ENCODE peak calls at places on chromosomes 4 and X, in nine cellular contexts. One of them, this sample, is unnamed.

GRCh38 chrX:133544105-133544504 is 128.8 kb upstream of the GPC4 start:
- DNase-seq in lower lobe of right lung: no peak
- DNase-seq in lung: no peak
- DNase-seq in WERI-Rb-1: no peak
- DNase-seq in IMR-90: peak
- DNase-seq in H1: no peak
- DNase-seq in brain microvascular endothelial cell: peak
- DNase-seq in CD4-positive, alpha-beta T cell: no peak
- DNase-seq in thoracic aorta: no peak
- DNase-seq in this sample: no peak

GRCh38 chrX:151753313-151754041 is 18.9 kb downstream of the CNGA2 start:
- DNase-seq in lower lobe of right lung: peak
- DNase-seq in lung: peak
- DNase-seq in WERI-Rb-1: peak
- DNase-seq in IMR-90: peak
- DNase-seq in H1: no peak
- DNase-seq in brain microvascular endothelial cell: peak
- DNase-seq in CD4-positive, alpha-beta T cell: no peak
- DNase-seq in thoracic aorta: no peak
- DNase-seq in this sample: no peak

GRCh38 chr4:181008164-181008563 is 1235.0 kb upstream of the TENM3 start:
- DNase-seq in lower lobe of right lung: no peak
- DNase-seq in lung: no peak
- DNase-seq in WERI-Rb-1: no peak
- DNase-seq in IMR-90: no peak
- DNase-seq in H1: no peak
- DNase-seq in brain microvascular endothelial cell: peak
- DNase-seq in CD4-positive, alpha-beta T cell: no peak
- DNase-seq in thoracic aorta: no peak
- DNase-seq in this sample: no peak

GRCh38 chr4:75699299-75699698 is 25.1 kb upstream of the USO1 start:
- DNase-seq in lower lobe of right lung: no peak
- DNase-seq in lung: no peak
- DNase-seq in WERI-Rb-1: no peak
- DNase-seq in IMR-90: no peak
- DNase-seq in H1: no peak
- DNase-seq in brain microvascular endothelial cell: no peak
- DNase-seq in CD4-positive, alpha-beta T cell: no peak
- DNase-seq in thoracic aorta: no peak
- DNase-seq in this sample: no peak

GRCh38 chr4:168737441-168738176 is 240.8 kb downstream of the PALLD start:
- DNase-seq in lower lobe of right lung: no peak
- DNase-seq in lung: no peak
- DNase-seq in WERI-Rb-1: no peak
- DNase-seq in IMR-90: peak
- DNase-seq in H1: no peak
- DNase-seq in brain microvascular endothelial cell: no peak
- DNase-seq in CD4-positive, alpha-beta T cell: no peak
- DNase-seq in thoracic aorta: no peak
- DNase-seq in this sample: no peak

GRCh38 chr4:35300996-35301774 is 943.1 kb downstream of the ARAP2 start:
- DNase-seq in lower lobe of right lung: peak
- DNase-seq in lung: no peak
- DNase-seq in WERI-Rb-1: no peak
- DNase-seq in IMR-90: no peak
- DNase-seq in H1: peak
- DNase-seq in brain microvascular endothelial cell: no peak
- DNase-seq in CD4-positive, alpha-beta T cell: no peak
- DNase-seq in thoracic aorta: no peak
- DNase-seq in this sample: no peak

GRCh38 chr4:6050551-6050950 is 32.3 kb upstream of the C4orf50 start:
- DNase-seq in lower lobe of right lung: no peak
- DNase-seq in lung: no peak
- DNase-seq in WERI-Rb-1: no peak
- DNase-seq in IMR-90: no peak
- DNase-seq in H1: no peak
- DNase-seq in brain microvascular endothelial cell: no peak
- DNase-seq in CD4-positive, alpha-beta T cell: no peak
- DNase-seq in thoracic aorta: no peak
- DNase-seq in this sample: no peak

GRCh38 chr4:180106997-180107396 is 2136.2 kb upstream of the TENM3 start:
- DNase-seq in lower lobe of right lung: no peak
- DNase-seq in lung: no peak
- DNase-seq in WERI-Rb-1: no peak
- DNase-seq in IMR-90: peak
- DNase-seq in H1: no peak
- DNase-seq in brain microvascular endothelial cell: no peak
- DNase-seq in CD4-positive, alpha-beta T cell: no peak
- DNase-seq in thoracic aorta: no peak
- DNase-seq in this sample: no peak

GRCh38 chr4:184587746-184588145 is 61.5 kb downstream of the CASP3 start:
- DNase-seq in lower lobe of right lung: no peak
- DNase-seq in lung: no peak
- DNase-seq in WERI-Rb-1: no peak
- DNase-seq in IMR-90: no peak
- DNase-seq in H1: no peak
- DNase-seq in brain microvascular endothelial cell: no peak
- DNase-seq in CD4-positive, alpha-beta T cell: no peak
- DNase-seq in thoracic aorta: no peak
- DNase-seq in this sample: no peak

GRCh38 chr4:185019451-185020292 is 1.4 kb downstream of the HELT start:
- DNase-seq in lower lobe of right lung: no peak
- DNase-seq in lung: no peak
- DNase-seq in WERI-Rb-1: no peak
- DNase-seq in IMR-90: no peak
- DNase-seq in H1: no peak
- DNase-seq in brain microvascular endothelial cell: no peak
- DNase-seq in CD4-positive, alpha-beta T cell: no peak
- DNase-seq in thoracic aorta: no peak
- DNase-seq in this sample: no peak

GRCh38 chr4:16329132-16329796 is 103.0 kb upstream of the TAPT1 start:
- DNase-seq in lower lobe of right lung: no peak
- DNase-seq in lung: no peak
- DNase-seq in WERI-Rb-1: no peak
- DNase-seq in IMR-90: peak
- DNase-seq in H1: no peak
- DNase-seq in brain microvascular endothelial cell: peak
- DNase-seq in CD4-positive, alpha-beta T cell: no peak
- DNase-seq in thoracic aorta: no peak
- DNase-seq in this sample: no peak

GRCh38 chr4:76782837-76783236 is 115.1 kb downstream of the SOWAHB start:
- DNase-seq in lower lobe of right lung: no peak
- DNase-seq in lung: no peak
- DNase-seq in WERI-Rb-1: no peak
- DNase-seq in IMR-90: peak
- DNase-seq in H1: no peak
- DNase-seq in brain microvascular endothelial cell: peak
- DNase-seq in CD4-positive, alpha-beta T cell: no peak
- DNase-seq in thoracic aorta: no peak
- DNase-seq in this sample: no peak

GRCh38 chr4:76779740-76780459 is 118.0 kb downstream of the SOWAHB start:
- DNase-seq in lower lobe of right lung: no peak
- DNase-seq in lung: no peak
- DNase-seq in WERI-Rb-1: no peak
- DNase-seq in IMR-90: peak
- DNase-seq in H1: no peak
- DNase-seq in brain microvascular endothelial cell: peak
- DNase-seq in CD4-positive, alpha-beta T cell: no peak
- DNase-seq in thoracic aorta: no peak
- DNase-seq in this sample: no peak

GRCh38 chr4:76783836-76784235 is 114.1 kb downstream of the SOWAHB start:
- DNase-seq in lower lobe of right lung: no peak
- DNase-seq in lung: no peak
- DNase-seq in WERI-Rb-1: no peak
- DNase-seq in IMR-90: no peak
- DNase-seq in H1: no peak
- DNase-seq in brain microvascular endothelial cell: peak
- DNase-seq in CD4-positive, alpha-beta T cell: no peak
- DNase-seq in thoracic aorta: no peak
- DNase-seq in this sample: no peak

GRCh38 chr4:76781698-76782595 is 116.0 kb downstream of the SOWAHB start:
- DNase-seq in lower lobe of right lung: no peak
- DNase-seq in lung: no peak
- DNase-seq in WERI-Rb-1: no peak
- DNase-seq in IMR-90: peak
- DNase-seq in H1: no peak
- DNase-seq in brain microvascular endothelial cell: peak
- DNase-seq in CD4-positive, alpha-beta T cell: no peak
- DNase-seq in thoracic aorta: no peak
- DNase-seq in this sample: no peak

DNA sequence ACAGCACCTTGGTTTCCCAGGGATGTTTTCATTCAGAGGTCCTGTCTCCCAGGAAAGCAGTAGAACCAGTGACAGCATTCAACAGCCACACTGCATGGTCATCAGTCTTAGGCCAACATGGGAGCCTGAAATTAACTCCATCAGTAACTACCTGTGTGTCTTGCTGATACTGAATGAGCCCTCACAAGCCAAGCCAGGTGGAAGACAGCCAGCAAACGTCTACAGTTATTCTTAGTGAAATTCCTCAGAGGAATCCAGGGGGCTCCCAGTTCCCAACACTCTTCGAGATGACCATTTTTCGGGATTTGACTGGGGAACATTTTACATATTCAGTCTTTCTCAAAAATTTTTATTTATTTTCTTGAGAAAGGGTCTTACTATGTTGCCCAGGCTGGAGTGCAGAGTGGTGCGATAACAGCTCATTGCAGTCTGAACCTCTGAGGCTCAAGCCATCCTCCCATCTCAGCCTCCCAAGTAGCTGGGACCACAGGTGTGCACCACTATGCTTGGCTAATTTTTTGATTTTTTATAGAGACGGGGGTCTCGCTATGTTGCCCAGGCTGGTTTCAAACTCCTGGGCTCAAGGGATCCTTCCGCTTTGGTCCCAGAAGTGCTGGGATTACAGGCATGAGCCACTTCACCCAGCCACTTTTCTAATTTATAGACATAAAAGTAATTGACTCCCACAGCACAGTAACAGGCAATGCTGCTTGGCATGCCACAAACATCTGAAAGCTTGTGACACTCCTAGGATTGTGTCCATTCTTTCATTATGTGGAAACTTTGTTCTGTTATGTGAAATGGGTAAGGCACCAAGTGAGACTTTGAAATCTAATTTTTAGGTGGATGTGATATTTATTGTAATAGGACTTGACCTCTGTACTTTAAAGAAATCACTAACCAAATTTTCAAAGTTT is 116.9 kb downstream of the SOWAHB start:
- DNase-seq in lower lobe of right lung: no peak
- DNase-seq in lung: no peak
- DNase-seq in WERI-Rb-1: no peak
- DNase-seq in IMR-90: no peak
- DNase-seq in H1: no peak
- DNase-seq in brain microvascular endothelial cell: no peak
- DNase-seq in CD4-positive, alpha-beta T cell: no peak
- DNase-seq in thoracic aorta: no peak
- DNase-seq in this sample: no peak
- H3K27ac ChIP-seq in lower lobe of right lung: no peak
- H3K27ac ChIP-seq in lung: no peak
- H3K27ac ChIP-seq in WERI-Rb-1: no peak
- H3K27ac ChIP-seq in IMR-90: peak
- H3K27ac ChIP-seq in H1: no peak
- H3K27ac ChIP-seq in brain microvascular endothelial cell: peak
- H3K27ac ChIP-seq in CD4-positive, alpha-beta T cell: no peak
- H3K27ac ChIP-seq in thoracic aorta: peak
- H3K27ac ChIP-seq in this sample: no peak

GRCh38 chrX:275967-276587 is 5.1 kb upstream of the PLCXD1 start:
- DNase-seq in lower lobe of right lung: peak
- DNase-seq in lung: peak
- DNase-seq in WERI-Rb-1: peak
- DNase-seq in IMR-90: peak
- DNase-seq in H1: no peak
- DNase-seq in brain microvascular endothelial cell: no peak
- DNase-seq in CD4-positive, alpha-beta T cell: no peak
- DNase-seq in thoracic aorta: peak
- DNase-seq in this sample: peak
- TF ChIP-seq CTCF in lower lobe of right lung: no peak
- TF ChIP-seq CTCF in lung: no peak
- TF ChIP-seq CTCF in WERI-Rb-1: no peak
- TF ChIP-seq CTCF in IMR-90: no peak
- TF ChIP-seq CTCF in H1: no peak
- TF ChIP-seq CTCF in brain microvascular endothelial cell: peak
- TF ChIP-seq CTCF in CD4-positive, alpha-beta T cell: no peak
- TF ChIP-seq CTCF in thoracic aorta: no peak
- TF ChIP-seq CTCF in this sample: no peak

GRCh38 chrX:101108293-101108692 is 10.3 kb downstream of the CENPI start:
- DNase-seq in lower lobe of right lung: no peak
- DNase-seq in lung: no peak
- DNase-seq in WERI-Rb-1: no peak
- DNase-seq in IMR-90: peak
- DNase-seq in H1: no peak
- DNase-seq in brain microvascular endothelial cell: peak
- DNase-seq in CD4-positive, alpha-beta T cell: no peak
- DNase-seq in thoracic aorta: no peak
- DNase-seq in this sample: no peak
- H3K27ac ChIP-seq in lower lobe of right lung: no peak
- H3K27ac ChIP-seq in lung: no peak
- H3K27ac ChIP-seq in WERI-Rb-1: no peak
- H3K27ac ChIP-seq in IMR-90: peak
- H3K27ac ChIP-seq in H1: no peak
- H3K27ac ChIP-seq in brain microvascular endothelial cell: no peak
- H3K27ac ChIP-seq in CD4-positive, alpha-beta T cell: no peak
- H3K27ac ChIP-seq in thoracic aorta: no peak
- H3K27ac ChIP-seq in this sample: no peak

GRCh38 chrX:19129694-19130093 is 7.4 kb upstream of the ADGRG2 start:
- DNase-seq in lower lobe of right lung: no peak
- DNase-seq in lung: no peak
- DNase-seq in WERI-Rb-1: no peak
- DNase-seq in IMR-90: no peak
- DNase-seq in H1: no peak
- DNase-seq in brain microvascular endothelial cell: no peak
- DNase-seq in CD4-positive, alpha-beta T cell: no peak
- DNase-seq in thoracic aorta: no peak
- DNase-seq in this sample: no peak

GRCh38 chrX:19127649-19128168 is 5.4 kb upstream of the ADGRG2 start:
- DNase-seq in lower lobe of right lung: no peak
- DNase-seq in lung: no peak
- DNase-seq in WERI-Rb-1: no peak
- DNase-seq in IMR-90: no peak
- DNase-seq in H1: no peak
- DNase-seq in brain microvascular endothelial cell: peak
- DNase-seq in CD4-positive, alpha-beta T cell: no peak
- DNase-seq in thoracic aorta: no peak
- DNase-seq in this sample: no peak

GRCh38 chrX:19133784-19134183 is 11.5 kb upstream of the ADGRG2 start:
- DNase-seq in lower lobe of right lung: no peak
- DNase-seq in lung: no peak
- DNase-seq in WERI-Rb-1: no peak
- DNase-seq in IMR-90: no peak
- DNase-seq in H1: no peak
- DNase-seq in brain microvascular endothelial cell: no peak
- DNase-seq in CD4-positive, alpha-beta T cell: no peak
- DNase-seq in thoracic aorta: no peak
- DNase-seq in this sample: no peak

DNA sequence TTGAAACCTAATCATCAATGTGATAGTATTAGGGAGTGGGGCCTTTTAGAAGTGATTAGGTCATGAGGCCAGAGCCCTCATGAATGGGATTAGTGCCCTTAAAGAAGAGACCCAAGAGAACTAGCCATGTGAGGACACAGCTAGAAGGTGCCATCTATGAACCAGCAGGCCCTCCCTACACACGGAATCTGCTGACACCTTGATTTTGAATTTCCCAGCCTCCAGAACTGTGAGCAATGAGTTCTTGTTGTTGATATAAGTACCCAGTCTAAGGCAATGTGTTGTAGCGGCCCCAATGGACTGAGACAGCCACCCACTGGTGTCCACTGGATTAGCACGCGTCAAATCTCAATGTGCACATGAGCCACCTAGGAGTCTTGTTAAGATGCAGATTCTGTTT is 8.4 kb upstream of the ADGRG2 start:
- DNase-seq in lower lobe of right lung: no peak
- DNase-seq in lung: no peak
- DNase-seq in WERI-Rb-1: no peak
- DNase-seq in IMR-90: no peak
- DNase-seq in H1: no peak
- DNase-seq in brain microvascular endothelial cell: no peak
- DNase-seq in CD4-positive, alpha-beta T cell: no peak
- DNase-seq in thoracic aorta: no peak
- DNase-seq in this sample: no peak
- TF ChIP-seq CTCF in lower lobe of right lung: no peak
- TF ChIP-seq CTCF in lung: no peak
- TF ChIP-seq CTCF in WERI-Rb-1: peak
- TF ChIP-seq CTCF in IMR-90: no peak
- TF ChIP-seq CTCF in H1: no peak
- TF ChIP-seq CTCF in brain microvascular endothelial cell: no peak
- TF ChIP-seq CTCF in CD4-positive, alpha-beta T cell: no peak
- TF ChIP-seq CTCF in thoracic aorta: no peak
- TF ChIP-seq CTCF in this sample: no peak

This sample was measured in CD8-positive, alpha-beta T cell.